ENCODE peak calls at places on chromosomes 12 and 14, in five cellular contexts. One of them, this sample, is unnamed. For H3K4me1, the result is how much of the 10 kb centered on the place peaks cover.

GRCh38 chr14:64772394-64772950 is 68.2 kb downstream of the PLEKHG3 start:
- DNase-seq in pancreas: no peak
- DNase-seq in left ventricle myocardium inferior: no peak
- DNase-seq in fibroblast of lung: no peak
- DNase-seq in endothelial cell of umbilical vein: no peak
- DNase-seq in this sample: no peak

GRCh38 chr14:95068521-95068920 is 88.8 kb downstream of the DICER1 start:
- DNase-seq in pancreas: no peak
- DNase-seq in left ventricle myocardium inferior: no peak
- DNase-seq in fibroblast of lung: no peak
- DNase-seq in endothelial cell of umbilical vein: no peak
- DNase-seq in this sample: no peak

GRCh38 chr12:11543513-11544168 is 105.8 kb upstream of the ETV6 start:
- DNase-seq in pancreas: no peak
- DNase-seq in left ventricle myocardium inferior: no peak
- DNase-seq in fibroblast of lung: no peak
- DNase-seq in endothelial cell of umbilical vein: no peak
- DNase-seq in this sample: no peak

GRCh38 chr14:31336646-31337045 is 83.7 kb downstream of the HEATR5A start:
- DNase-seq in pancreas: no peak
- DNase-seq in left ventricle myocardium inferior: no peak
- DNase-seq in fibroblast of lung: no peak
- DNase-seq in endothelial cell of umbilical vein: no peak
- DNase-seq in this sample: no peak

GRCh38 chr14:73712071-73712506 is 2.1 kb downstream of the PNMA1 start:
- DNase-seq in pancreas: no peak
- DNase-seq in left ventricle myocardium inferior: no peak
- DNase-seq in fibroblast of lung: peak
- DNase-seq in endothelial cell of umbilical vein: peak
- DNase-seq in this sample: no peak

GRCh38 chr14:75216427-75217006 is 40.1 kb upstream of the TMED10 start:
- DNase-seq in pancreas: no peak
- DNase-seq in left ventricle myocardium inferior: no peak
- DNase-seq in fibroblast of lung: no peak
- DNase-seq in endothelial cell of umbilical vein: no peak
- DNase-seq in this sample: no peak

GRCh38 chr14:56888274-56888673 is 78.0 kb upstream of the OTX2 start:
- DNase-seq in pancreas: no peak
- DNase-seq in left ventricle myocardium inferior: no peak
- DNase-seq in fibroblast of lung: no peak
- DNase-seq in endothelial cell of umbilical vein: no peak
- DNase-seq in this sample: no peak

GRCh38 chr12:53172352-53172751 is 8.2 kb upstream of the ZNF740 start:
- DNase-seq in pancreas: no peak
- DNase-seq in left ventricle myocardium inferior: no peak
- DNase-seq in fibroblast of lung: peak
- DNase-seq in endothelial cell of umbilical vein: no peak
- DNase-seq in this sample: no peak

GRCh38 chr12:68364893-68365725 is 32.9 kb upstream of the MDM1 start:
- DNase-seq in pancreas: peak
- DNase-seq in left ventricle myocardium inferior: peak
- DNase-seq in fibroblast of lung: peak
- DNase-seq in endothelial cell of umbilical vein: peak
- DNase-seq in this sample: peak

GRCh38 chr14:20434701-20435453 is 1.1 kb downstream of the KLHL33 start:
- DNase-seq in pancreas: no peak
- DNase-seq in left ventricle myocardium inferior: peak
- DNase-seq in fibroblast of lung: peak
- DNase-seq in endothelial cell of umbilical vein: peak
- DNase-seq in this sample: peak

GRCh38 chr12:74370608-74371216 is 166.9 kb upstream of the ATXN7L3B start:
- DNase-seq in pancreas: no peak
- DNase-seq in left ventricle myocardium inferior: no peak
- DNase-seq in fibroblast of lung: peak
- DNase-seq in endothelial cell of umbilical vein: no peak
- DNase-seq in this sample: no peak

GRCh38 chr12:14322403-14322802 is 43.1 kb upstream of the ATF7IP start:
- DNase-seq in pancreas: no peak
- DNase-seq in left ventricle myocardium inferior: no peak
- DNase-seq in fibroblast of lung: peak
- DNase-seq in endothelial cell of umbilical vein: no peak
- DNase-seq in this sample: no peak

GRCh38 chr12:132886529-132887477 is 602 bp downstream of the CHFR start:
- DNase-seq in pancreas: peak
- DNase-seq in left ventricle myocardium inferior: no peak
- DNase-seq in fibroblast of lung: no peak
- DNase-seq in endothelial cell of umbilical vein: peak
- DNase-seq in this sample: no peak

DNA sequence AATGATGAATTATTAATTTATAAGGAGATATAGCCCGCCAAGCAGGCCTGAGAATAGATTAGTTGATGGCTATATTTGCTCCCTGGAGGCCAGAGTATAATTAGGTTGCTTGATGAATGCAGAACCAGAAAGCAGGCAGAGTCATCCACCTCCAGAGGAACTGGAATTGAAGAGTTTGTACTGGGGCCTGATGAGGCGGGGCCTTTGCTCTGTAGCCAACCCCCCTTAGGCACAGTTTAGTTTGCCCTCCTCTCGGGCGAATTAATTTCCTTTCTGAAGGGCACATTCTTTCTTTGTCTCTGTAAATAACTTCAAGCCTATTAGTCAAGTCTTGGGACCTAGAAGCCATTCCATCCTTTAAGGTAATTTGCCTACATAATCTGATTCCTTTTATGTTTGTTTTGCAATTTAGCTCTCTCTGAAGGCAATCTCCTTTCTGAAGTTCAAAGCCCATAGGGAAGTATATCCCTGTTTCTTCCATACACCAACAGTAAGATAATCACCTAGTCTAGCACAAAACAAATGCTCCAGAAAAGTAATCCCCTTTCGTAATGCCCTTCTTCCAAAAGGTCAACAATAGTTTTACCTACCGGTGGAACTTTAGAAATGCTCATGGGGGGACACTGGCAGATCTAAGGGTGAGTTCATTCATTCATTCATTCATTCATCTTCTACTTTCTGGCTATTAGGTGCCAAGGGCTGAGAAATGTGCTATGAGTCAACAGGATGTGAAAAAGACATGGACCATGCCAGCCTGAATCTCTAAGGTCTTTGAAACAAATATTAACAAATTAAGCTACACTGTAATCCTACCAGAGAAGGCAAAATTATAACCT is 84.8 kb upstream of the NUDT4 start:
- DNase-seq in pancreas: no peak
- DNase-seq in left ventricle myocardium inferior: no peak
- DNase-seq in fibroblast of lung: peak
- DNase-seq in endothelial cell of umbilical vein: no peak
- DNase-seq in this sample: no peak
- H3K4me1 ChIP-seq in pancreas: under half
- H3K4me1 ChIP-seq in left ventricle myocardium inferior: under half
- H3K4me1 ChIP-seq in fibroblast of lung: under half
- H3K4me1 ChIP-seq in endothelial cell of umbilical vein: under half
- H3K4me1 ChIP-seq in this sample: under half

DNA sequence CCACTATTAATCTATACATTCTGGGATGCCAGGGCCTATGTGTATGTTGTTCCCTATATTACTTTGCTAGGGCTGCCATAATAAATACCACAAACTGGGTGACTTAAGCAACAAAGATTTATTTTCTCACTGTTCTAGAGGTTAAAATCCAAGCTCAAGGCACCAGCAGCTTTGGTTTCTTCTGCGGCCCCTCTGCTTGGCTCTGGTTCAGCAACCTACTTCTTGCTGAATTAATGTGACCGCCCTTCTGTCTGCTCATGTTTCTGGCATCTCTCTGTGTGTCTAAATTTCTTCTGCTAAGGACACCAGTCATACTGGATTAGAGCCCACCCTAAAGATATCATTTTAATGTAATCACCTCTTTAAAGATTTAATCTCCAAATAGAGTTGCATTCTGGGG is 84.7 kb downstream of the ZNF664 start:
- DNase-seq in pancreas: no peak
- DNase-seq in left ventricle myocardium inferior: no peak
- DNase-seq in fibroblast of lung: peak
- DNase-seq in endothelial cell of umbilical vein: no peak
- DNase-seq in this sample: no peak
- H3K4me1 ChIP-seq in pancreas: under half
- H3K4me1 ChIP-seq in left ventricle myocardium inferior: under half
- H3K4me1 ChIP-seq in fibroblast of lung: under half
- H3K4me1 ChIP-seq in endothelial cell of umbilical vein: under half
- H3K4me1 ChIP-seq in this sample: under half

GRCh38 chr12:110537605-110538409 is 35.7 kb downstream of the RAD9B start:
- DNase-seq in pancreas: no peak
- DNase-seq in left ventricle myocardium inferior: peak
- DNase-seq in fibroblast of lung: peak
- DNase-seq in endothelial cell of umbilical vein: no peak
- DNase-seq in this sample: peak
- H3K4me1 ChIP-seq in pancreas: under half
- H3K4me1 ChIP-seq in left ventricle myocardium inferior: half or more
- H3K4me1 ChIP-seq in fibroblast of lung: under half
- H3K4me1 ChIP-seq in endothelial cell of umbilical vein: under half
- H3K4me1 ChIP-seq in this sample: under half

DNA sequence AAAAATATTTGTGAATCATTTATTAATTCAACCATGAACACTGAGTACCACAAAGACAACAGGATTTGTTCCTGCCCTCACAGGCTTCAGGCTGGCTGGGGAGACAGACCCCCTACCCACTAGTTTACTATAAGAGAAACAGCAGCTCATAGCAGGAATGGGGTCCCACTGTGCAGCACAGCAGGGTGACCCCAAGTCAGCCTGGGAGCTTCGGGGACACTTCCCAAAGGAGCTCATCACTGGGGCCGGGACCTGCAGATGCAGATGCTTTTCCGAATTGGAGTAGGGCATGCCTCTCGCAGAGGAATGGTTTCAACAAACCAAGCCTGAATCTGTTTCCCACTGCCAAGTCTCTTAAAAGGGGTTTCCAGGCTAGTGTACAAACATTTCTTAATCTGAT is 176.2 kb upstream of the PWP1 start:
- DNase-seq in pancreas: no peak
- DNase-seq in left ventricle myocardium inferior: no peak
- DNase-seq in fibroblast of lung: no peak
- DNase-seq in endothelial cell of umbilical vein: no peak
- DNase-seq in this sample: no peak
- H3K4me1 ChIP-seq in pancreas: under half
- H3K4me1 ChIP-seq in left ventricle myocardium inferior: under half
- H3K4me1 ChIP-seq in fibroblast of lung: under half
- H3K4me1 ChIP-seq in endothelial cell of umbilical vein: under half
- H3K4me1 ChIP-seq in this sample: under half

DNA sequence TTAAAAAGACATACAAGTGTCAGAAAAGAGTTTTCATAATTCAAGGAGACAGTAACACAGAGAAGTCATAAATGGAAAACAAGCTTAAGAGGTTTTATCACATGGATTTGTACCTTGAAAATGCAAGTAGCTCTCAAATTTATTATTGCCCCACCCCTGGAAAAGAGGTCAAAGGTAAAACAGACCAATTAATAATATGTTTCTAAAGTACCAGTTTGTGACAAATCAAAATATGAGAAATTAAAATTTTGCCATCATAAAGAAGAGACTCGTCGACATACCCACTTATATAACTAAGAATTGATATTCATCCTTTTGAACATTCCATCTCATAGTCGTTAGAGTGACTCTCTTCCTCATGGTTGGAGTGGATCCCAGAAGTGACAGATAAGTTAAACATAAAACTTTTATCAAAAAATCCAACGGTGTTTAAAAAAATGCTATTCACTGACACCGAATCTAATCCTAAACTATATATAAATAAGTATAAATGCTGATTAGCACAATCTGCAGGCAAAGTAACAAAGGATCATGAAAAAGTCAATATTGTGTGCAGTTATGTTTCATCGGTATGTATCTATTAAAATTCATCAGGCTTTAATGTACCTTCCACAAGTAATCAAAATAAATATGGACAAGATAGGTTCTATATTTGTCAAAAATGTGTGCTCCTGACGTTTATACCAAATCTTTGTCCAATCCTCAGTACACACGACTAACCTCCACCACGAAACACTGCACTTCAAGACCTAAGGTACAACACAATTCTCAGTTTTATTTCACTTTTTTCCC is 2.3 kb downstream of the CORO1C start:
- DNase-seq in pancreas: no peak
- DNase-seq in left ventricle myocardium inferior: no peak
- DNase-seq in fibroblast of lung: peak
- DNase-seq in endothelial cell of umbilical vein: peak
- DNase-seq in this sample: no peak
- H3K4me1 ChIP-seq in pancreas: under half
- H3K4me1 ChIP-seq in left ventricle myocardium inferior: half or more
- H3K4me1 ChIP-seq in fibroblast of lung: under half
- H3K4me1 ChIP-seq in endothelial cell of umbilical vein: under half
- H3K4me1 ChIP-seq in this sample: under half

GRCh38 chr12:46384451-46385301 is 12.1 kb upstream of the SLC38A2 start:
- DNase-seq in pancreas: no peak
- DNase-seq in left ventricle myocardium inferior: no peak
- DNase-seq in fibroblast of lung: peak
- DNase-seq in endothelial cell of umbilical vein: no peak
- DNase-seq in this sample: no peak

GRCh38 chr12:46387697-46388096 is 15.1 kb upstream of the SLC38A2 start:
- DNase-seq in pancreas: no peak
- DNase-seq in left ventricle myocardium inferior: no peak
- DNase-seq in fibroblast of lung: no peak
- DNase-seq in endothelial cell of umbilical vein: no peak
- DNase-seq in this sample: no peak

GRCh38 chr12:46385439-46385838 is 12.9 kb upstream of the SLC38A2 start:
- DNase-seq in pancreas: no peak
- DNase-seq in left ventricle myocardium inferior: no peak
- DNase-seq in fibroblast of lung: no peak
- DNase-seq in endothelial cell of umbilical vein: peak
- DNase-seq in this sample: no peak

GRCh38 chr12:46386877-46387629 is 14.5 kb upstream of the SLC38A2 start:
- DNase-seq in pancreas: no peak
- DNase-seq in left ventricle myocardium inferior: peak
- DNase-seq in fibroblast of lung: peak
- DNase-seq in endothelial cell of umbilical vein: no peak
- DNase-seq in this sample: peak

DNA sequence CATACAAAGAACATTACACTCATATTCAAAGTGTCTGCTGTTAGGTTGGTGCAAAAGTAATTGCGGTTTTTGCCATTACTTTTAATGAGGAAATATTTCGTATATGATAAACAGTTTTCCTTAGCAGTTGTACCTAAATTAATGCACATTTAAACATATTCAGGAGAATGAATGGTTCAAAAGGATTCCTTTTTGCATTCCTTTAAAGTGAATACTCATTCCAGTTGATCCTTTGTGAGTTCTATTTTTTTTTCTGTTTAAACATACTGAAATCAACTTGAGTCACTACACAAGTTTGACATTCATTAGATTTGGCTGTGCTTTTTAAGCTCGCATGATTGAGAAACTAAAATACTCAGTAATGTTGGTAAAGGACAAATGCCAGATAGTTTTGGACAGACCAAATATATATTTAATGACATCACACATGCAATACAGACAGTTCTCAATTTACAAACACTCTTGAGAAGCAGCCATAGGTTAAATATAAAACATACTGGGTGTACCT is 13.8 kb upstream of the SLC38A2 start:
- DNase-seq in pancreas: no peak
- DNase-seq in left ventricle myocardium inferior: no peak
- DNase-seq in fibroblast of lung: peak
- DNase-seq in endothelial cell of umbilical vein: peak
- DNase-seq in this sample: no peak
- H3K4me1 ChIP-seq in pancreas: under half
- H3K4me1 ChIP-seq in left ventricle myocardium inferior: half or more
- H3K4me1 ChIP-seq in fibroblast of lung: under half
- H3K4me1 ChIP-seq in endothelial cell of umbilical vein: half or more
- H3K4me1 ChIP-seq in this sample: under half

This sample was measured in kidney.